ENCODE peak calls at places on chromosomes 11 and 22, in six cellular contexts. X is CD4-positive, alpha-beta memory T cell; J is fibroblast of lung; G is effector memory CD4-positive, alpha-beta T cell; O is PC-9; V is PC-3. I is an unnamed sample. For H3K4me1, the result is how much of the 10 kb centered on the place peaks cover.

GRCh38 chr11:95229199-95230053 is 1.6 kb downstream of the SESN3 start:
- DNase-seq in V (no peak), O (no peak), X (peak), J (peak), G (no peak), I (peak)

GRCh38 chr22:42910221-42910942 is 53.3 kb upstream of the ARFGAP3 start:
- DNase-seq in X (no peak), J (no peak), O (no peak), G (no peak), V (no peak), I (no peak)

GRCh38 chr11:126354631-126355323 is 709 bp upstream of the ST3GAL4 start:
- DNase-seq in G (no peak), O (no peak), V (no peak), X (no peak), J (no peak), I (peak)

GRCh38 chr22:42289671-42290269 is 19.3 kb upstream of the TCF20 start:
- DNase-seq in V (no peak), J (peak), O (no peak), G (no peak), X (no peak), I (no peak)

GRCh38 chr11:12060385-12060980 is 49.9 kb upstream of the MICAL2 start:
- DNase-seq in G (no peak), X (no peak), J (no peak), O (no peak), V (no peak), I (no peak)

GRCh38 chr22:38477515-38477914 is 9.6 kb downstream of the KDELR3 start:
- DNase-seq in G (no peak), X (no peak), J (no peak), O (no peak), V (no peak), I (peak)

GRCh38 chr11:65557280-65558001 is 718 bp downstream of the LTBP3 start:
- DNase-seq in O (no peak), J (no peak), G (no peak), X (no peak), V (no peak), I (no peak)

GRCh38 chr11:12276356-12276755 is 101.0 kb upstream of the PARVA start:
- DNase-seq in X (no peak), G (no peak), V (no peak), O (no peak), J (no peak), I (no peak)

GRCh38 chr11:32148824-32149223 is 58.0 kb downstream of the RCN1 start:
- DNase-seq in J (peak), V (no peak), O (no peak), G (no peak), X (no peak), I (no peak)

GRCh38 chr22:17707526-17707925 is 66.7 kb downstream of the BID start:
- DNase-seq in V (no peak), O (no peak), X (no peak), G (no peak), J (peak), I (no peak)

GRCh38 chr11:61609970-61610347 is 29.1 kb upstream of the SYT7 start:
- DNase-seq in X (no peak), G (no peak), V (peak), O (no peak), J (no peak), I (no peak)

GRCh38 chr22:34973926-34974325 is 92.0 kb upstream of the ISX start:
- DNase-seq in O (no peak), G (no peak), V (no peak), J (peak), X (no peak), I (no peak)

GRCh38 chr22:48576333-48577013 is 1251.2 kb downstream of the BRD1 start:
- DNase-seq in O (no peak), V (no peak), X (no peak), J (peak), G (no peak), I (no peak)

GRCh38 chr11:106608677-106609076 is 409.6 kb downstream of the GUCY1A2 start:
- DNase-seq in X (no peak), G (no peak), O (no peak), J (peak), V (peak), I (peak)

GRCh38 chr11:83602116-83602515 is 315.9 kb upstream of the CCDC90B start:
- DNase-seq in J (peak), G (no peak), X (no peak), O (no peak), V (no peak), I (no peak)

GRCh38 chr11:83599066-83599465 is 312.9 kb upstream of the CCDC90B start:
- DNase-seq in J (no peak), G (no peak), O (no peak), X (no peak), V (no peak), I (no peak)

GRCh38 chr11:83600656-83601055 is 314.5 kb upstream of the CCDC90B start:
- DNase-seq in X (no peak), G (no peak), V (no peak), O (no peak), J (no peak), I (no peak)

DNA sequence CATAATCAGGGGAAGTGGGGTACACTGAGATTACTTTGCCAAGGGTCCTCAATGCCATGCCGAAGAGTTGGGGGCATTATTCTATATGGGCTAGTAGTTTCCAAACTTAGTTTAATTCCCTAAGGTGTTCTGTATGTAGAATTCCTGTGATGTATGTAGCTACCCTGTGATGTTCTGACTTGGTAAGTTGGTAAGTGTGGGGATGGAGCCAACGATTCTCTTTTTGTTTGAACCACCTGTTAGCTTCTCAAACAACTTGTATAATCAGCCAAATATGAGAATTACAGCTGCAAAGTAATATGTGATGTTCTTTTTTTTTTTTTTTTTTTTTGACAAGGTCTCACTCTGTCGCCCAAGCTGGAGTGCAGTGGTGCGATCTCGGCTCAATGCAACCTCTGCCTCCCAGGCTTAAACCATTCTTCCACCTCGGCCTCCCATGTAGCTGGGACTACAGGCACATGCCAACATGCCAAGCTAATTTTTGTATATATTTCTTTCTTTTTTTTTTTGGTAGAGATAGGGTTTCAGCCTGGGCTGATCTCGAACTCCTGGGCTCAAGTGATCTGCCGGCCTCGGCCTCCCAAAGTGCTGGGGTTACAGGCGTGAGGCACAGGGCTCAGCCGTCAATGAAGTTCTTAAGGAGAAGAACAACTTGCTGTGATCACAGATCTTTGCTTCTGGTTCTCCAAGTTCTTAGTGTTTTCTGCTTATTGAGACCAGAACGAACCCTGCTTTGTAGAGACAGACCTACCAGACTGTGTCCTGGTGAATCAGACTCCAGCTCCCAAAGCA is 315.2 kb upstream of the CCDC90B start:
- DNase-seq in O (no peak), G (no peak), X (no peak), J (no peak), V (no peak), I (no peak)
- H3K4me1 ChIP-seq in O (under half), G (under half), X (under half), J (under half), V (under half), I (under half)

GRCh38 chr11:125179895-125180294 is 15.3 kb downstream of the PKNOX2 start:
- DNase-seq in X (no peak), G (no peak), J (no peak), V (no peak), O (no peak), I (no peak)

GRCh38 chr11:125183641-125184040 is 19.1 kb downstream of the PKNOX2 start:
- DNase-seq in G (no peak), V (no peak), X (no peak), O (no peak), J (no peak), I (no peak)

GRCh38 chr11:125179346-125179745 is 14.8 kb downstream of the PKNOX2 start:
- DNase-seq in V (no peak), X (no peak), J (no peak), O (no peak), G (no peak), I (no peak)

GRCh38 chr11:125182522-125182921 is 18.0 kb downstream of the PKNOX2 start:
- DNase-seq in O (no peak), G (no peak), X (no peak), V (no peak), J (no peak), I (no peak)

GRCh38 chr11:125180413-125181305 is 16.1 kb downstream of the PKNOX2 start:
- DNase-seq in J (peak), G (no peak), O (no peak), V (peak), X (no peak), I (no peak)
- H3K27ac ChIP-seq in J (no peak), G (no peak), O (no peak), V (no peak), X (no peak), I (no peak)

GRCh38 chr22:46001426-46002106 is 24.6 kb upstream of the WNT7B start:
- DNase-seq in X (no peak), G (no peak), O (no peak), J (no peak), V (no peak), I (no peak)
- H3K4me1 ChIP-seq in X (under half), G (under half), O (under half), J (under half), V (under half), I (under half)

GRCh38 chr11:118610220-118610772 is 2.9 kb downstream of the PHLDB1 start:
- DNase-seq in J (no peak), X (no peak), O (no peak), V (no peak), G (no peak), I (no peak)

GRCh38 chr11:118614511-118614910 is 7.1 kb downstream of the PHLDB1 start:
- DNase-seq in J (no peak), O (no peak), V (no peak), G (no peak), X (no peak), I (no peak)

GRCh38 chr11:118610773-118611432 is 3.5 kb downstream of the PHLDB1 start:
- DNase-seq in G (peak), J (peak), X (peak), O (peak), V (peak), I (no peak)

GRCh38 chr11:118609380-118610219 is 2.2 kb downstream of the PHLDB1 start:
- DNase-seq in G (no peak), X (peak), V (no peak), O (no peak), J (peak), I (no peak)

DNA sequence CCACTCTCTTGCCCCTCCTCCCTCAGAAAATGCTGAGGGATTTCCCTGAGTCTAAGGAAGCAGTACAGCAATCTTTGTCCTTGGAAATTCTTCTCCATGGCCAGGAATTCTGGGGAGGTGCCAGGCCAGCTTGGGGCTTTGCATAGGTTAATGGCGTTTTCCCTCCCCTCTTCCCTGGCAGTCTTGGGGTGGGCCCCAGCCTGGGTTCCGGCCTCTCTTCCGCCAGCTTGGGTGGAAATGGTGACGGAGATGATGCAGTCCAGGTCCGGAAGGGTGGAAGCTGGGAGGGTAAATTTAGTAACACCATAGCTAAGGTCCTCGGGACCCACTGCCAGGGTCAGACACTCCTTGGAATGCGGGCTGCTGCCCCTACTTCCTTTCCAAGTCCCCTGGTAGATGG is 5.0 kb downstream of the PHLDB1 start:
- DNase-seq in V (no peak), G (no peak), X (no peak), O (no peak), J (peak), I (no peak)
- H3K27ac ChIP-seq in V (no peak), G (no peak), X (no peak), O (no peak), J (peak), I (no peak)

GRCh38 chr22:46083383-46084350 is 66.7 kb upstream of the PPARA start:
- DNase-seq in V (no peak), X (no peak), O (no peak), G (no peak), J (no peak), I (no peak)
- H3K4me1 ChIP-seq in V (half or more), X (under half), O (under half), G (under half), J (under half), I (under half)

GRCh38 chr22:45271667-45272188 is 13.0 kb upstream of the UPK3A start:
- DNase-seq in J (no peak), O (no peak), X (no peak), G (no peak), V (no peak), I (no peak)

GRCh38 chr22:45268958-45269844 is 15.5 kb upstream of the UPK3A start:
- DNase-seq in X (peak), V (peak), J (peak), G (peak), O (peak), I (peak)

GRCh38 chr22:45270095-45271020 is 14.4 kb upstream of the UPK3A start:
- DNase-seq in G (no peak), J (no peak), O (no peak), X (no peak), V (no peak), I (no peak)

GRCh38 chr22:45265546-45265945 is 19.2 kb upstream of the UPK3A start:
- DNase-seq in G (no peak), O (no peak), X (no peak), V (no peak), J (peak), I (no peak)

GRCh38 chr22:45268167-45268957 is 16.4 kb upstream of the UPK3A start:
- DNase-seq in V (no peak), O (no peak), G (peak), J (no peak), X (no peak), I (no peak)
- H3K27ac ChIP-seq in V (no peak), O (no peak), G (no peak), J (no peak), X (no peak), I (no peak)

GRCh38 chr11:129273322-129273721 is 81.2 kb upstream of the ARHGAP32 start:
- DNase-seq in V (no peak), G (no peak), O (no peak), X (no peak), J (no peak), I (no peak)
- H3K4me1 ChIP-seq in V (under half), G (under half), O (under half), X (under half), J (under half), I (under half)

GRCh38 chr11:117823941-117824420 is 563 bp downstream of the FXYD2 start:
- DNase-seq in G (no peak), O (no peak), J (peak), V (no peak), X (no peak), I (no peak)
- H3K27ac ChIP-seq in G (no peak), O (no peak), J (peak), V (no peak), X (no peak), I (no peak)

DNA sequence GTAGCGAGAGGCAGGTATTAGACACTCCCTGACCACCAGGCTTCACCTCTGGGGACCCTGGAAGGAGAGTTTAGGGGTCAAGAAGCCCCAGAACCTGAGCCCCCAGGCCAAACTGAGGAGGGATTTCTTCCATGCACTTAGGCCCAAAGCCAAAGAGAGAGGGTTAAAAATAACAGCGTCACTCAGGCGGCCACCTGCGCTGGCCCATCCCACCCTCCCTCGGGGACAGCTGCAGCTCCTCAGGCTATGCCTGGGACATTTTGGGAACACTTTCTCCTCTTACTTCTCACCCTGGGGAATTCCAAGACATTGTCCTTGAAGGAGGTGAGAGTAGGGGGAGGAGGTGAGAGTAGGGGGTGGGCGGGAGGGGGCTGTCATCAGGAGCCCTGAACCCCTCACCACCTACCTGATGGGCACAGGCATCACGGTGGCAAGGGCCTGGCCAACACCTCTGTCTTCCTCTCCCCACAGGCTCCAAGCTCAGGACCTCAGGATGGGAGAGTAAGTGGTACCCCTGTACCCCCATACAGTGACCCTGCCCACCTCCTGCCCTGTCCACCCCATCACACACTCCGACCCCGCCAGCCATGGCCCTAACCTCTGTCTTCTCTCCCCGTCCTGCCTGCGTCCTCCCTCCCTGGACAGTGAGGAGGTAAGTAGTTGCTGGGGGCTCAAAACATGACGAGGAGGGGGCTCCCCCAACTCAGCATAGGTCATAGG is 583 bp downstream of the TNNI2 start:
- DNase-seq in G (no peak), X (no peak), O (no peak), V (no peak), J (no peak), I (no peak)
- H3K4me1 ChIP-seq in G (under half), X (under half), O (under half), V (under half), J (under half), I (under half)

GRCh38 chr11:19789840-19790710 is 77.4 kb downstream of the NAV2 start:
- DNase-seq in X (no peak), G (no peak), J (peak), O (no peak), V (no peak), I (no peak)
- H3K27ac ChIP-seq in X (no peak), G (no peak), J (no peak), O (no peak), V (no peak), I (no peak)

I was measured in foreskin keratinocyte.